ENCODE peak calls at places on chromosomes 5 and 9, in nine cellular contexts. V, L, M, H, I, K, X, B and Q are unnamed samples.

GRCh38 chr9:137107982-137108381 is 6.6 kb downstream of the DPP7 start:
- DNase-seq in V (no peak), L (no peak), M (no peak), H (no peak), I (no peak), K (no peak), X (no peak), B (no peak), Q (no peak)

GRCh38 chr9:135061441-135061840 is 26.0 kb upstream of the OLFM1 start:
- DNase-seq in V (no peak), L (no peak), M (no peak), H (no peak), I (peak), K (peak), X (no peak), B (no peak), Q (peak)

GRCh38 chr9:137255448-137256114 is 454 bp downstream of the NELFB start:
- DNase-seq in V (peak), L (peak), M (no peak), H (no peak), I (no peak), K (peak), X (peak), B (no peak), Q (no peak)

GRCh38 chr9:87115790-87116189 is 168.5 kb upstream of the GAS1 start:
- DNase-seq in V (no peak), L (no peak), M (no peak), H (no peak), I (no peak), K (no peak), X (no peak), B (no peak), Q (no peak)

GRCh38 chr9:96009690-96010477 is 134.4 kb downstream of the ERCC6L2 start:
- DNase-seq in V (no peak), L (no peak), M (no peak), H (no peak), I (no peak), K (no peak), X (no peak), B (no peak), Q (no peak)

GRCh38 chr9:128634651-128635262 is 21.9 kb downstream of the DYNC2I2 start:
- DNase-seq in V (no peak), L (no peak), M (no peak), H (no peak), I (no peak), K (no peak), X (no peak), B (no peak), Q (no peak)

GRCh38 chr9:35954942-35955546 is 2.9 kb downstream of the OR2S2 start:
- DNase-seq in V (peak), L (peak), M (peak), H (peak), I (no peak), K (no peak), X (no peak), B (peak), Q (no peak)

GRCh38 chr9:85118990-85119755 is 449.6 kb downstream of the NTRK2 start:
- DNase-seq in V (no peak), L (no peak), M (no peak), H (no peak), I (no peak), K (no peak), X (no peak), B (no peak), Q (no peak)

GRCh38 chr9:86695904-86696424 is 251.3 kb downstream of the GAS1 start:
- DNase-seq in V (no peak), L (no peak), M (no peak), H (no peak), I (no peak), K (no peak), X (no peak), B (no peak), Q (no peak)

GRCh38 chr9:98321269-98321668 is 65.8 kb upstream of the TBC1D2 start:
- DNase-seq in V (no peak), L (no peak), M (no peak), H (no peak), I (no peak), K (no peak), X (no peak), B (no peak), Q (peak)

GRCh38 chr5:66969963-66970362 is 226.6 kb downstream of the CD180 start:
- DNase-seq in V (no peak), L (no peak), M (no peak), H (no peak), I (no peak), K (no peak), X (no peak), B (no peak), Q (no peak)

GRCh38 chr9:21801683-21802417 is 586 bp upstream of the MTAP start:
- DNase-seq in V (peak), L (peak), M (peak), H (peak), I (peak), K (peak), X (peak), B (peak), Q (peak)

GRCh38 chr5:92518318-92518913 is 1062.6 kb downstream of the NR2F1-AS1 start:
- DNase-seq in V (no peak), L (peak), M (peak), H (no peak), I (no peak), K (no peak), X (no peak), B (no peak), Q (no peak)

GRCh38 chr9:34553511-34554021 is 30.8 kb upstream of the ENHO start:
- DNase-seq in V (no peak), L (no peak), M (no peak), H (no peak), I (peak), K (no peak), X (no peak), B (no peak), Q (no peak)

GRCh38 chr5:115374057-115374775 is 77.8 kb upstream of the CCDC112 start:
- DNase-seq in V (no peak), L (peak), M (no peak), H (no peak), I (no peak), K (no peak), X (no peak), B (no peak), Q (no peak)
- TF ChIP-seq CTCF in V (no peak), L (peak), M (no peak), H (no peak), I (no peak), K (no peak), X (peak), B (no peak), Q (no peak)

GRCh38 chr9:72947987-72948465 is 4.8 kb downstream of the ALDH1A1 start:
- DNase-seq in V (no peak), L (no peak), M (no peak), H (no peak), I (no peak), K (no peak), X (no peak), B (no peak), Q (no peak)
- H3K4me3 ChIP-seq in V (no peak), L (no peak), M (no peak), H (no peak), I (peak), K (peak), X (peak), B (peak), Q (no peak)

GRCh38 chr5:83125560-83125959 is 48.2 kb downstream of the XRCC4 start:
- DNase-seq in V (no peak), L (no peak), M (no peak), H (no peak), I (no peak), K (no peak), X (no peak), B (no peak), Q (no peak)
- H3K27ac ChIP-seq in V (no peak), L (no peak), M (no peak), H (no peak), I (no peak), K (no peak), X (no peak), B (no peak), Q (no peak)

GRCh38 chr5:7015586-7016256 is 302.5 kb downstream of the TENT4A start:
- DNase-seq in V (no peak), L (peak), M (peak), H (no peak), I (no peak), K (no peak), X (no peak), B (no peak), Q (no peak)
- TF ChIP-seq CTCF in V (no peak), L (no peak), M (peak), H (no peak), I (no peak), K (no peak), X (no peak), B (no peak), Q (no peak)

DNA sequence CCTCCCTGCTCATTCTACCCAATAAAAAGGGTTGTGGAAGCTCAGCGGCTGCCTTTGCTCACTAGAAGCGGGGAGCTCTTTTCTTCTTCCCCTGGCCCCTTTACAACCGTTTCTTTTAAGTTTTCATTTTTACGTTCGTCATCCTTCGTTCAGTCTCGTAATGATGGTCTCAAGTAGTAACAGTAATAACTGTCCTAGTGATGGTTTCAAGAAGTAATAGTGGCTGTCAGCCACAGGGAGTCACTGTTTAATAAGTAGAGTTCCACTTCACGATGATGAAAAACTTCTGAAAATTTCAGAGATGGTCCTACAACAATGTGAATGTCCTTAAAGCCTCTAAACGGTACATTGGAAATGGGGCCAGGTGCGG is 6.2 kb downstream of the UGT3A2 start:
- DNase-seq in V (no peak), L (no peak), M (peak), H (no peak), I (no peak), K (no peak), X (no peak), B (no peak), Q (no peak)
- H3K4me3 ChIP-seq in V (no peak), L (no peak), M (no peak), H (no peak), I (no peak), K (no peak), X (no peak), B (no peak), Q (no peak)